ENCODE peak calls at places on chromosomes 1 and 21, in six cellular contexts. M is T-cell; N is stimulated activated CD4-positive, alpha-beta T cell treated with anti-CD3 and anti-CD28 coated beads, Interleukin-15, amount 100 ng/mL, for 48 hours; T is mesenchymal stem cell; L is cardiac muscle cell; Q is NCI-H1417. D is an unnamed sample.

GRCh38 chr1:237154173-237154572 is 112.2 kb downstream of the RYR2 start:
- DNase-seq in M (no peak), N (no peak), T (peak; percentile 70), L (no peak), Q (no peak), D (peak; percentile 11)

GRCh38 chr1:217554849-217555248 is 76.0 kb downstream of the GPATCH2 start:
- DNase-seq in M (no peak), N (no peak), T (no peak), L (no peak), Q (no peak), D (no peak)

GRCh38 chr21:28439852-28440251 is 552.8 kb downstream of the LTN1 start:
- DNase-seq in M (no peak), N (no peak), T (no peak), L (no peak), Q (no peak), D (peak; percentile 92)

GRCh38 chr1:31376374-31377134 is 3.7 kb upstream of the FABP3 start:
- DNase-seq in M (no peak), N (no peak), T (peak; percentile 96), L (no peak), Q (peak; percentile 21), D (peak; percentile 76)

GRCh38 chr1:208030320-208031091 is 119.6 kb upstream of the CD34 start:
- DNase-seq in M (no peak), N (no peak), T (no peak), L (no peak), Q (no peak), D (peak; percentile 30)

GRCh38 chr1:72648465-72648864 is 366.1 kb upstream of the NEGR1 start:
- DNase-seq in M (no peak), N (no peak), T (no peak), L (no peak), Q (no peak), D (no peak)

GRCh38 chr21:43609501-43610340 is 49.6 kb downstream of the HSF2BP start:
- DNase-seq in M (no peak), N (no peak), T (peak; percentile 87), L (peak; percentile 30), Q (peak; percentile 80), D (peak; percentile 93)

GRCh38 chr1:47324682-47325081 is 8.9 kb upstream of the CMPK1 start:
- DNase-seq in M (no peak), N (no peak), T (no peak), L (no peak), Q (no peak), D (no peak)

GRCh38 chr1:185488673-185489311 is 171.7 kb upstream of the IVNS1ABP start:
- DNase-seq in M (no peak), N (no peak), T (no peak), L (no peak), Q (no peak), D (no peak)

GRCh38 chr1:46623733-46624695 is 7.4 kb upstream of the MOB3C start:
- DNase-seq in M (no peak), N (no peak), T (peak; percentile 33), L (no peak), Q (no peak), D (peak; percentile 92)

GRCh38 chr1:116096013-116096618 is 15.1 kb upstream of the MAB21L3 start:
- DNase-seq in M (no peak), N (no peak), T (peak; percentile 10), L (no peak), Q (no peak), D (no peak)

GRCh38 chr1:80542231-80542630 is 1258.5 kb upstream of the ADGRL2 start:
- DNase-seq in M (no peak), N (no peak), T (peak; percentile 54), L (no peak), Q (no peak), D (no peak)

GRCh38 chr1:10299174-10299573 is 88.8 kb downstream of the KIF1B start:
- DNase-seq in M (no peak), N (no peak), T (peak; percentile 24), L (no peak), Q (no peak), D (peak; percentile 51)

GRCh38 chr1:34266127-34266951 is 89.6 kb downstream of the C1orf94 start:
- DNase-seq in M (no peak), N (no peak), T (no peak), L (peak; percentile 14), Q (no peak), D (no peak)

GRCh38 chr1:32250893-32251716 is at the start of gene LCK:
- DNase-seq in M (peak; percentile 63), N (peak; percentile 65), T (no peak), L (no peak), Q (no peak), D (no peak)

GRCh38 chr1:230321741-230322420 is 104.3 kb downstream of the PGBD5 start:
- DNase-seq in M (no peak), N (no peak), T (no peak), L (no peak), Q (no peak), D (no peak)

GRCh38 chr21:36430841-36431240 is 45.6 kb downstream of the CHAF1B start:
- DNase-seq in M (no peak), N (no peak), T (peak; percentile 12), L (no peak), Q (no peak), D (peak; percentile 43)

GRCh38 chr1:156316909-156317308 is 17.8 kb upstream of the VHLL start:
- DNase-seq in M (no peak), N (no peak), T (no peak), L (no peak), Q (no peak), D (no peak)

GRCh38 chr1:115829023-115829674 is 11.8 kb downstream of the NHLH2 start:
- DNase-seq in M (no peak), N (no peak), T (peak; percentile 93), L (no peak), Q (no peak), D (peak; percentile 96)

D was measured in fibroblast of villous mesenchyme.